ENCODE peak calls at places on chromosome 16, in eight cellular contexts. M is body of pancreas, C is Peyer's patch, B is sigmoid colon, G is A549, Z is heart left ventricle, P is transverse colon, A is IMR-90. R is an unnamed sample.

GRCh38 chr16:71479420-71479819 is 9.7 kb downstream of the ZNF19 start:
- DNase-seq in M (peak; percentile 10), C (no peak), B (no peak), G (peak; percentile 29), Z (no peak), P (peak; percentile 10), A (peak; percentile 34), R (no peak)

GRCh38 chr16:81823111-81823510 is 44.0 kb downstream of the PLCG2 start:
- DNase-seq in M (peak; percentile 30), C (peak; percentile 88), B (no peak), G (no peak), Z (peak; percentile 48), P (peak; percentile 73), A (no peak), R (peak; percentile 94)

GRCh38 chr16:65908568-65908967 is 457.9 kb upstream of the CDH5 start:
- DNase-seq in M (no peak), C (no peak), B (no peak), G (no peak), Z (no peak), P (no peak), A (no peak), R (no peak)

GRCh38 chr16:89949121-89949742 is 677 bp downstream of the DEF8 start:
- DNase-seq in M (no peak), C (no peak), B (no peak), G (no peak), Z (no peak), P (no peak), A (no peak), R (peak; percentile 81)

GRCh38 chr16:48613061-48613957 is 3.3 kb upstream of the N4BP1 start:
- DNase-seq in M (no peak), C (peak; percentile 75), B (no peak), G (peak; percentile 58), Z (no peak), P (peak; percentile 43), A (peak; percentile 90), R (no peak)

GRCh38 chr16:17379121-17379571 is 91.6 kb downstream of the XYLT1 start:
- DNase-seq in M (peak; percentile 42), C (peak; percentile 42), B (peak; percentile 93), G (no peak), Z (peak; percentile 78), P (peak; percentile 54), A (peak; percentile 70), R (no peak)

GRCh38 chr16:64412578-64413280 is 709.1 kb downstream of the CDH11 start:
- DNase-seq in M (no peak), C (no peak), B (no peak), G (no peak), Z (no peak), P (no peak), A (peak; percentile 69), R (no peak)

GRCh38 chr16:2231016-2231931 is 5.0 kb upstream of the DNASE1L2 start:
- DNase-seq in M (no peak), C (no peak), B (no peak), G (no peak), Z (peak; percentile 24), P (no peak), A (no peak), R (peak; percentile 69)

GRCh38 chr16:28865289-28865688 is 1.6 kb downstream of the SH2B1 start:
- DNase-seq in M (no peak), C (no peak), B (no peak), G (no peak), Z (no peak), P (no peak), A (no peak), R (no peak)

GRCh38 chr16:28863929-28864886 is 565 bp downstream of the SH2B1 start:
- DNase-seq in M (peak; percentile 25), C (peak; percentile 69), B (peak; percentile 78), G (no peak), Z (peak; percentile 39), P (peak; percentile 65), A (peak; percentile 55), R (peak; percentile 77)

GRCh38 chr16:28865722-28866453 is 2.2 kb downstream of the SH2B1 start:
- DNase-seq in M (no peak), C (no peak), B (no peak), G (no peak), Z (no peak), P (no peak), A (no peak), R (peak; percentile 73)

GRCh38 chr16:28867241-28867640 is 3.6 kb downstream of the SH2B1 start:
- DNase-seq in M (no peak), C (no peak), B (no peak), G (no peak), Z (no peak), P (no peak), A (no peak), R (no peak)

GRCh38 chr16:28866454-28866804 is 2.8 kb downstream of the SH2B1 start:
- DNase-seq in M (no peak), C (no peak), B (no peak), G (no peak), Z (no peak), P (no peak), A (no peak), R (peak; percentile 67)
- TF ChIP-seq POLR2A in M (no peak), C (no peak), B (no peak), G (no peak), Z (no peak), P (no peak), A (no peak), R (no peak)

GRCh38 chr16:10752843-10753523 is 9.3 kb downstream of the NUBP1 start:
- DNase-seq in M (peak; percentile 82), C (peak; percentile 85), B (no peak), G (no peak), Z (peak; percentile 86), P (peak; percentile 55), A (no peak), R (peak; percentile 84)

GRCh38 chr16:10754941-10755340 is 11.3 kb downstream of the NUBP1 start:
- DNase-seq in M (no peak), C (no peak), B (no peak), G (no peak), Z (no peak), P (no peak), A (peak; percentile 82), R (no peak)

GRCh38 chr16:10760863-10761262 is 17.2 kb downstream of the NUBP1 start:
- DNase-seq in M (no peak), C (no peak), B (no peak), G (no peak), Z (no peak), P (no peak), A (no peak), R (no peak)

GRCh38 chr16:10753670-10754069 is 10.0 kb downstream of the NUBP1 start:
- DNase-seq in M (no peak), C (no peak), B (no peak), G (no peak), Z (no peak), P (no peak), A (no peak), R (no peak)

GRCh38 chr16:10756574-10756973 is 12.9 kb downstream of the NUBP1 start:
- DNase-seq in M (no peak), C (no peak), B (no peak), G (no peak), Z (no peak), P (no peak), A (peak; percentile 62), R (peak; percentile 18)
- H3K4me1 ChIP-seq in M (no peaks in the 10 kb centered on the region), C (no peaks in the 10 kb centered on the region), B (no peaks in the 10 kb centered on the region), G (peaks cover 8% of the 10 kb centered on the region), Z (peaks cover 4% of the 10 kb centered on the region), P (no peaks in the 10 kb centered on the region), A (peaks cover 1% of the 10 kb centered on the region), R (peaks cover 17% of the 10 kb centered on the region)

GRCh38 chr16:590165-590874 is 454 bp downstream of the RAB40C start:
- DNase-seq in M (peak; percentile 61), C (no peak), B (peak; percentile 78), G (no peak), Z (peak; percentile 68), P (no peak), A (peak; percentile 47), R (peak; percentile 92)

GRCh38 chr16:588639-588888 is 1.3 kb upstream of the RAB40C start:
- DNase-seq in M (peak; percentile 74), C (peak; percentile 74), B (no peak), G (peak; percentile 67), Z (peak; percentile 47), P (peak; percentile 64), A (peak; percentile 80), R (peak; percentile 92)

GRCh38 chr16:588889-589657 is 793 bp upstream of the RAB40C start:
- DNase-seq in M (peak; percentile 97), C (peak; percentile 99), B (peak; percentile 98), G (peak; percentile 97), Z (peak; percentile 98), P (peak; percentile 98), A (peak; percentile 92), R (peak; percentile 98)

GRCh38 chr16:590875-591200 is 972 bp downstream of the RAB40C start:
- DNase-seq in M (no peak), C (no peak), B (peak; percentile 65), G (no peak), Z (no peak), P (no peak), A (no peak), R (no peak)

DNA sequence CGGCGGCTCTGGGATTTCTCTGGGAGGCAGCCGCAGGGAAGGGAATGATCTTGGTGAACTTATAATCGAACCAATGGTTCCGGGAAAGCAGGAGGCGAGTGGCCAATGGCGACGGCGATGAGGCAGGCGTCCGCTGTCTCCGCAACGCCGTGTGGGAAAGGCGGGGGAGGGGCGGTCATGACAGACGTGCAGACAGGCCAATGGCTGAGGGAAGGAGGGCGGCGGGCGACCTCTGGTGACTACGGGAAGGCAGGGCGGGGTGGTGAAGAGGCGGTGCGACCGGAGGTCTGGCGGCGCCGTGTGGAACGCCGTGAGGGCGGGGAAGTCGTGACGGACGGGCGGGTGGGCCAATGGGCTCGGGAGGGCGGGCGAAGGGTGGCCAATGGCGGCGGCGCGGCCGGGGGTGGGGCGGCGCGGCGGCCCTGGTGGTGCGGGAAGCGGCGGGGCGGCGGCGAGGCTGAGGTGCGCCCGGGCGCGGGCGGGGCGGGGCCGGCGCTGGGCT is at the start of gene RAB40C:
- DNase-seq in M (peak; percentile 99), C (peak; percentile 99), B (peak; percentile 100), G (peak; percentile 99), Z (peak; percentile 100), P (peak; percentile 99), A (peak; percentile 97), R (peak; percentile 99)
- TF ChIP-seq POLR2A in M (no peak), C (no peak), B (no peak), G (no peak), Z (no peak), P (no peak), A (peak; percentile 16), R (no peak)

DNA sequence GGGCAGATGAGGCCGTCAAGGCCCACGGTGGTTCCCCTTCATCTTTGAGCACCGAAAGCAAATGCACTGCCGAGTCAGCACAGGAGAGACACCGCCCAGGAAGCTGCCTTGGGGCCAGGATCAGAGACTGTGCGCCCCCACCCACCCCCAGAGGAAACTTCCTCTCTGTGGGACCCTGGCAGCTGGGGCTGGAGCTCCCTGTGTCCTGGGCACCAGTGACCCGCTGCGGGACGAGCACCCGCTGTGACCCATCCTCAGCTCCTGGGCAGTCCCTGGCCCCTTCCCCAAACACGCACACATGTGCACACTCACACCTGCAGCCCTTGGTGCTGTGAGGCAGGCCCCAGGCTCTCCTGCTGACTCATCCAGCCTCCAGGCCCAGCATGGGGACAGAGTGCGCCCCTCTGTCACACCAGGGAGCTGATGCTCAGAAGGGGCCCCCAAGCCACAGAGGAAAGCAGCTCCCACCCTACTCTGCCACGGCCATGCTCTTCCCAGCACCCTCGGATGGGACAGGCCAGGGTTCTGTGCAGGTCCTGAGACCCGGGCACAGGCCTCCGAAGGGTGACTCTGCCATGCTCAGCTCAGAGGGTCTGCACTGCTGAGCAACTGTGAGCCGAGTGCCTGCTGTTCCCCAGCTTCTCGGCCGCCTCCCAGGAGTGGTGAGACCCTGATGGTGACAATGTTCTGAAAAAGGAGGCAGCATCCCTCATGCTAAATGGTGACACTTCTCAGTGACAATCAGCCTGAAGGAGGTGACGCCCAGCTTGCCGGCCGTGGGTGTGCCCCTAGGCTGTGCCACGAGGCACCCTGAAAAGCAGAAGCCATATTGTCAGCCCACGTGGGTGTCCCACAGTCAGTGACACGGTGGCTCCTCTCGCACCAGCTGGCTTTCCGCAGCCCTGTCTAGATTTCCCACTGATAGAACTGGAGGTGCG is 3.6 kb downstream of the PIEZO1 start:
- DNase-seq in M (peak; percentile 40), C (peak; percentile 89), B (no peak), G (no peak), Z (no peak), P (peak; percentile 73), A (no peak), R (peak; percentile 92)
- H3K4me1 ChIP-seq in M (peaks cover 41% of the 10 kb centered on the region), C (peaks cover 56% of the 10 kb centered on the region), B (no peaks in the 10 kb centered on the region), G (peaks cover 48% of the 10 kb centered on the region), Z (peaks cover 63% of the 10 kb centered on the region), P (peaks cover 51% of the 10 kb centered on the region), A (peaks cover 49% of the 10 kb centered on the region), R (peaks cover 91% of the 10 kb centered on the region)

R was measured in spleen.